ENCODE peak calls at places on chromosomes 6 and 20, in five cellular contexts. One of them, this sample, is unnamed.

GRCh38 chr6:116847234-116847633 is 18.4 kb upstream of the GPRC6A start:
- DNase-seq in neuronal stem cell: no peak
- DNase-seq in H1: no peak
- DNase-seq in trophoblast cell: peak
- DNase-seq in mesenchymal stem cell: peak
- DNase-seq in this sample: no peak

GRCh38 chr6:155882527-155883333 is 427.1 kb upstream of the NOX3 start:
- DNase-seq in H1: no peak
- DNase-seq in trophoblast cell: no peak
- DNase-seq in neuronal stem cell: no peak
- DNase-seq in mesenchymal stem cell: peak
- DNase-seq in this sample: no peak

GRCh38 chr20:62186887-62187866 is 4.3 kb downstream of the MTG2 start:
- DNase-seq in H1: no peak
- DNase-seq in mesenchymal stem cell: peak
- DNase-seq in trophoblast cell: peak
- DNase-seq in neuronal stem cell: no peak
- DNase-seq in this sample: no peak

GRCh38 chr20:62925420-62926228 is 681 bp downstream of the DIDO1 start:
- DNase-seq in neuronal stem cell: no peak
- DNase-seq in trophoblast cell: peak
- DNase-seq in H1: no peak
- DNase-seq in mesenchymal stem cell: peak
- DNase-seq in this sample: no peak

GRCh38 chr6:136401749-136402148 is 112.1 kb upstream of the BCLAF1 start:
- DNase-seq in trophoblast cell: peak
- DNase-seq in neuronal stem cell: no peak
- DNase-seq in H1: no peak
- DNase-seq in mesenchymal stem cell: peak
- DNase-seq in this sample: no peak

GRCh38 chr20:17835240-17835940 is 133.2 kb downstream of the SNX5 start:
- DNase-seq in mesenchymal stem cell: peak
- DNase-seq in neuronal stem cell: no peak
- DNase-seq in H1: no peak
- DNase-seq in trophoblast cell: peak
- DNase-seq in this sample: no peak

GRCh38 chr6:37851997-37852524 is 32.5 kb downstream of the ZFAND3 start:
- DNase-seq in H1: no peak
- DNase-seq in mesenchymal stem cell: no peak
- DNase-seq in neuronal stem cell: no peak
- DNase-seq in trophoblast cell: no peak
- DNase-seq in this sample: no peak

GRCh38 chr20:47740225-47741184 is 44.8 kb downstream of the SULF2 start:
- DNase-seq in mesenchymal stem cell: no peak
- DNase-seq in H1: no peak
- DNase-seq in neuronal stem cell: no peak
- DNase-seq in trophoblast cell: peak
- DNase-seq in this sample: peak

GRCh38 chr6:137486388-137486787 is 7.8 kb downstream of the OLIG3 start:
- DNase-seq in trophoblast cell: no peak
- DNase-seq in neuronal stem cell: peak
- DNase-seq in H1: no peak
- DNase-seq in mesenchymal stem cell: no peak
- DNase-seq in this sample: no peak

GRCh38 chr6:51184046-51184445 is 365.4 kb downstream of the TFAP2B start:
- DNase-seq in H1: no peak
- DNase-seq in neuronal stem cell: no peak
- DNase-seq in trophoblast cell: no peak
- DNase-seq in mesenchymal stem cell: no peak
- DNase-seq in this sample: no peak

GRCh38 chr6:118542184-118542952 is 5.7 kb upstream of the PLN start:
- DNase-seq in neuronal stem cell: no peak
- DNase-seq in trophoblast cell: peak
- DNase-seq in H1: no peak
- DNase-seq in mesenchymal stem cell: no peak
- DNase-seq in this sample: no peak

GRCh38 chr6:12844284-12845223 is 128.0 kb downstream of the PHACTR1 start:
- DNase-seq in trophoblast cell: peak
- DNase-seq in neuronal stem cell: no peak
- DNase-seq in H1: no peak
- DNase-seq in mesenchymal stem cell: peak
- DNase-seq in this sample: no peak

GRCh38 chr6:10395171-10395945 is 19.5 kb downstream of the TFAP2A start:
- DNase-seq in H1: no peak
- DNase-seq in trophoblast cell: no peak
- DNase-seq in mesenchymal stem cell: no peak
- DNase-seq in neuronal stem cell: no peak
- DNase-seq in this sample: no peak

GRCh38 chr20:58839991-58840747 is 10.5 kb downstream of the GNAS-AS1 start:
- DNase-seq in neuronal stem cell: no peak
- DNase-seq in mesenchymal stem cell: no peak
- DNase-seq in trophoblast cell: no peak
- DNase-seq in H1: no peak
- DNase-seq in this sample: no peak

DNA sequence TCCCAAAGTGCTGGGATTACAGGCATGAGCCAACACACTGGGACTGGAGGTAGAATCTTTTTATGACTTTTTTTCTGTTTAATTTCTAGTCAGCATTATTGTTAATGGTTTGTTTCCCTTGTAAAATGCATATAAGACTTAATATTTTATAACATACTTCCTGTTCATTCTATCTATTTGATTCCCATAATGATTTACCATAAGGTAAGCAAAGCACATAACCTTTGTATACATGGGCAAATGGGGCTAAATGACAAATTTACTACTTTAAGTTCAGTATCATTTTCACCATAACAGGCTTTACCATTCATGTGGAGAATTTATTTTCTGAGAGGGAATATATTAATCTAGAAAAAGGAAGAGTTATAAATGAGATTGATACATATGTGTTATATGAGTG is 24.3 kb downstream of the VTA1 start:
- DNase-seq in neuronal stem cell: no peak
- DNase-seq in H1: no peak
- DNase-seq in mesenchymal stem cell: no peak
- DNase-seq in trophoblast cell: no peak
- DNase-seq in this sample: no peak
- H2BK12ac ChIP-seq in neuronal stem cell: no peak
- H2BK12ac ChIP-seq in H1: no peak
- H2BK12ac ChIP-seq in mesenchymal stem cell: no peak
- H2BK12ac ChIP-seq in trophoblast cell: no peak
- H2BK12ac ChIP-seq in this sample: no peak

DNA sequence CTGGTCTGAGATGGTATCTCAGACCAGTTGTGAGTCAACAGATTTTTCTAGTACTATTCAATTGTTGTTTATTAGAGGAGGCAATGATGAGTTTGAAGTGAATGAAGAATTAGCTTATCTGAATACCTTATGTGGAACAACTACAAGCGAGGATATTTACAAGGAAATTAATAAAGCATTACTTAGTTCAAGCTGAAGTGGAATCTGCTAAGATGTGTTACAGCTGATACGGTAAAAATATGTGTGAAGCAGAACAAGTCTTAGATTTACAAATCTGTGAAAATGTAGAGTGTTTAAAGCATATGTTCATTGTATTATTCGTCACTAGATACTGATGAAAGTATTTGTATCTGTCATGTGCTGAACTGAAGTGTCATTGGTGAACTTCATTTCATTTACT is 272.4 kb downstream of the CDKAL1 start:
- DNase-seq in neuronal stem cell: no peak
- DNase-seq in mesenchymal stem cell: no peak
- DNase-seq in H1: no peak
- DNase-seq in trophoblast cell: no peak
- DNase-seq in this sample: no peak
- H2BK12ac ChIP-seq in neuronal stem cell: no peak
- H2BK12ac ChIP-seq in mesenchymal stem cell: no peak
- H2BK12ac ChIP-seq in H1: no peak
- H2BK12ac ChIP-seq in trophoblast cell: no peak
- H2BK12ac ChIP-seq in this sample: no peak

DNA sequence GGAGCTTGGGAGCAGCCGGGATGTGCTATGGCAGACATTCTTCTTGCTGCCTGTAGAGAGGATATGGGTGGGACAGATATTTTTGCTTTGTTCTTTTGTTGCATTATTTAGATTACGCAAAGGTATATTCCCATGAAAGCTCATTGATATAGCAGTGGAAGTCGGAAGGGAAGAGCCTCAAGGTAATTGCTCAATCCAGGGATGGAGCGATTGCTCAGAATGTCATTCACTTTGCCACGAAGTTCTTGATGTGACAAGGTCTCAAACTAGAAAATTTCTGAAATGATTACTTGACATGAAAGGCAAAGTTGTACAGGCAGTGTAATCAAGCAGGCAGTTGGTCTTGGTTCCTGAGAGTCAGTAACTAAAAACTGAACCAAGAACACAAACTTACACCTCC is 615.6 kb upstream of the CDH4 start:
- DNase-seq in neuronal stem cell: no peak
- DNase-seq in trophoblast cell: peak
- DNase-seq in mesenchymal stem cell: no peak
- DNase-seq in H1: no peak
- DNase-seq in this sample: no peak
- H2BK12ac ChIP-seq in neuronal stem cell: no peak
- H2BK12ac ChIP-seq in trophoblast cell: no peak
- H2BK12ac ChIP-seq in mesenchymal stem cell: no peak
- H2BK12ac ChIP-seq in H1: no peak
- H2BK12ac ChIP-seq in this sample: no peak

DNA sequence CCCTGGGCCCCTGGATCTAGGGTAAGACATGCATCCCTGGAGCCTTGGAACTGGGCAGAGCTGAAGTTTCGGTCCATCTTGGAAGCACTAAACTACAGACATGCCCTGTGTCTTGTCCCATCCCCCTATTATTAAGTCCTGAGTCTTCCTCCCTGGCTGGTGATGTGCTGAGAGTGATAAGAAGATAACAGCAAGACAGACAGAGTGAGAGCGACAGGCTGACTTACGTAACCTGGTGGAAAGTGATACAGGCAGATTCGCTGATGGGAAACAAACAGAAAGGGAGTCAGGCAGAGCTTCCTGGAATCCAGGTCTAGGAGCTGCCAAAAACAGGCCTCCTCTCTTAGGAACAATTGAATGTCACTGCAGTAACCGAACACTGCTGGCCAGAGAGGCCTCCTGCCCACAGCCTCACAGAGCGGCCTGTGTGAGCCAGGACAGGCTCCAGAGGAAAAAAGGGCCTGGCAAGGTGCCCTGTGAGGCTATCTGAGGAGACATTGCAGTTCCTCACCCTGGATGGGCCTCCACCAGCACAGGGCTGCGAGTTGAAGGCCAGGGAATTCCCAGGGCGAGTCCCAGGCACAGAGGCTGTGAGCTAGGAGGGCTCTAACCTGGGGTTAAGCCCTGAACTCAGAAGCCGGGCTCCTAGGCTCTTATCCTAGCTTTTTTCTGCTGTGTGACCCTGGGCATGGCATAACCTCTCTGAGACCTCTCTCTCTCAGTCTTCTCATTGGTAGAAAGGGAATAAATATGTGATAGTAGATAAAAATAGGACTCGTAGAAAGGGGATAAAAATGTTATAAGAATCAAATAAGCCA is 34.2 kb upstream of the B4GALT5 start:
- DNase-seq in mesenchymal stem cell: peak
- DNase-seq in neuronal stem cell: no peak
- DNase-seq in H1: no peak
- DNase-seq in trophoblast cell: peak
- DNase-seq in this sample: no peak
- H2BK12ac ChIP-seq in mesenchymal stem cell: peak
- H2BK12ac ChIP-seq in neuronal stem cell: no peak
- H2BK12ac ChIP-seq in H1: peak
- H2BK12ac ChIP-seq in trophoblast cell: peak
- H2BK12ac ChIP-seq in this sample: no peak

GRCh38 chr6:43681303-43681702 is 6.3 kb downstream of the MRPS18A start:
- DNase-seq in mesenchymal stem cell: no peak
- DNase-seq in H1: no peak
- DNase-seq in trophoblast cell: no peak
- DNase-seq in neuronal stem cell: no peak
- DNase-seq in this sample: no peak

GRCh38 chr6:43679057-43679456 is 8.5 kb downstream of the MRPS18A start:
- DNase-seq in mesenchymal stem cell: no peak
- DNase-seq in neuronal stem cell: no peak
- DNase-seq in H1: no peak
- DNase-seq in trophoblast cell: no peak
- DNase-seq in this sample: no peak

GRCh38 chr6:43678341-43678740 is 9.2 kb downstream of the MRPS18A start:
- DNase-seq in mesenchymal stem cell: no peak
- DNase-seq in neuronal stem cell: no peak
- DNase-seq in H1: no peak
- DNase-seq in trophoblast cell: no peak
- DNase-seq in this sample: no peak

GRCh38 chr6:43682724-43683429 is 4.7 kb downstream of the MRPS18A start:
- DNase-seq in trophoblast cell: no peak
- DNase-seq in neuronal stem cell: no peak
- DNase-seq in mesenchymal stem cell: no peak
- DNase-seq in H1: no peak
- DNase-seq in this sample: no peak

DNA sequence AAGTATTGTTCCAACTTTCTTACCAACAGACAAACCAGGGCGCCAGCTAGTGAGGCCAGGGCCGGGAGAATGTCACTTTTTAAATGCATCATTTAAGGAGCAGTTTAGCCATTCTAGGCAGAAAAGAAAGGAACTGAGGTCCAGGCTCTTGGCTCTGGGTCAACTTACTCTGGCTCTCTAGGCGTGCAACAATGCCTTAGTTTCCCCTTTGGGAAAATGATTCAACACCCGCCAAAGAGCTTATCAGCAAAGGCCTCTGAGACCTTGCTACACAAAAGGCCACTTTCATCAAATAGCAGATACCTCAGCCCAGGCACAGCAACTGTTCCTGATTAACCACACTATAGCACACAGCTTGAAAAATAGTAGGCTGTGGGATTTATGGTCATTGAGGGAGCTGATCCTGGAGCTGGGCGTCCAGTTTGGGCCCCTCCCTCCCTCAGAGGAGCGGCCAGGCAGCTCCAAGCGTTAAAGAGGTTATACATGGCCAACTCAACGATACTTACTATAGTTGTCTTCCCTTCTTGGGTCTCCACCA is 6.9 kb downstream of the MRPS18A start:
- DNase-seq in H1: no peak
- DNase-seq in neuronal stem cell: no peak
- DNase-seq in mesenchymal stem cell: no peak
- DNase-seq in trophoblast cell: no peak
- DNase-seq in this sample: no peak
- H2BK12ac ChIP-seq in H1: no peak
- H2BK12ac ChIP-seq in neuronal stem cell: no peak
- H2BK12ac ChIP-seq in mesenchymal stem cell: no peak
- H2BK12ac ChIP-seq in trophoblast cell: no peak
- H2BK12ac ChIP-seq in this sample: no peak